ENCODE peak calls at places on chromosomes 6 and 20, in five cellular contexts. O is stomach, V is tibial nerve, R is GM12878, P is ovary. J is an unnamed sample.

GRCh38 chr20:58956078-58956477 is 25.0 kb upstream of the NELFCD start:
- DNase-seq in O (no peak), V (no peak), R (no peak), P (no peak), J (no peak)

GRCh38 chr20:50041238-50041915 is 58.6 kb downstream of the SNAI1 start:
- DNase-seq in O (no peak), V (no peak), R (no peak), P (no peak), J (peak; percentile 34)

GRCh38 chr6:69865126-69865525 is 1.2 kb upstream of the COL19A1 start:
- DNase-seq in O (no peak), V (peak; percentile 15), R (no peak), P (no peak), J (no peak)

GRCh38 chr6:90190752-90191393 is 105.8 kb downstream of the BACH2 start:
- DNase-seq in O (no peak), V (no peak), R (no peak), P (no peak), J (no peak)

GRCh38 chr6:319177-320131 is 27.2 kb downstream of the DUSP22 start:
- DNase-seq in O (no peak), V (no peak), R (peak; percentile 95), P (no peak), J (no peak)

GRCh38 chr6:17612048-17612447 is 11.9 kb downstream of the FAM8A1 start:
- DNase-seq in O (no peak), V (no peak), R (no peak), P (no peak), J (no peak)

GRCh38 chr20:44610313-44610965 is 28.1 kb downstream of the PKIG start:
- DNase-seq in O (no peak), V (no peak), R (no peak), P (no peak), J (no peak)

GRCh38 chr6:138523347-138524210 is 24.3 kb upstream of the NHSL1 start:
- DNase-seq in O (no peak), V (no peak), R (no peak), P (no peak), J (no peak)

GRCh38 chr6:727796-728195 is 34.9 kb upstream of the EXOC2 start:
- DNase-seq in O (no peak), V (no peak), R (no peak), P (no peak), J (no peak)

GRCh38 chr6:27133281-27134227 is 113.9 kb upstream of the PRSS16 start:
- DNase-seq in O (peak; percentile 72), V (peak; percentile 7), R (peak; percentile 63), P (no peak), J (peak; percentile 85)

GRCh38 chr6:161542581-161542980 is 268.7 kb upstream of the AGPAT4 start:
- DNase-seq in O (no peak), V (no peak), R (no peak), P (no peak), J (no peak)

GRCh38 chr20:41617059-41617921 is 887 bp downstream of the CHD6 start:
- DNase-seq in O (no peak), V (peak; percentile 7), R (no peak), P (peak; percentile 37), J (peak; percentile 35)

GRCh38 chr20:1907586-1907985 is 12.4 kb downstream of the SIRPA start:
- DNase-seq in O (no peak), V (no peak), R (no peak), P (no peak), J (no peak)

GRCh38 chr6:13941902-13942301 is 17.1 kb downstream of the RNF182 start:
- DNase-seq in O (no peak), V (no peak), R (no peak), P (no peak), J (no peak)

GRCh38 chr20:24488800-24489175 is 19.4 kb downstream of the SYNDIG1 start:
- DNase-seq in O (no peak), V (no peak), R (no peak), P (no peak), J (no peak)

GRCh38 chr20:43667341-43668132 is 623 bp downstream of the MYBL2 start:
- DNase-seq in O (no peak), V (no peak), R (no peak), P (no peak), J (no peak)

GRCh38 chr6:35278708-35279107 is 18.9 kb upstream of the DEF6 start:
- DNase-seq in O (no peak), V (no peak), R (no peak), P (no peak), J (no peak)

GRCh38 chr6:34953084-34954025 is 64.3 kb downstream of the ANKS1A start:
- DNase-seq in O (no peak), V (no peak), R (no peak), P (no peak), J (peak; percentile 21)

GRCh38 chr20:57791946-57792328 is 82.1 kb upstream of the PMEPA1 start:
- DNase-seq in O (no peak), V (peak; percentile 6), R (no peak), P (no peak), J (no peak)

GRCh38 chr6:102798631-102799030 is 1405.1 kb downstream of the GRIK2 start:
- DNase-seq in O (no peak), V (no peak), R (no peak), P (no peak), J (no peak)

DNA sequence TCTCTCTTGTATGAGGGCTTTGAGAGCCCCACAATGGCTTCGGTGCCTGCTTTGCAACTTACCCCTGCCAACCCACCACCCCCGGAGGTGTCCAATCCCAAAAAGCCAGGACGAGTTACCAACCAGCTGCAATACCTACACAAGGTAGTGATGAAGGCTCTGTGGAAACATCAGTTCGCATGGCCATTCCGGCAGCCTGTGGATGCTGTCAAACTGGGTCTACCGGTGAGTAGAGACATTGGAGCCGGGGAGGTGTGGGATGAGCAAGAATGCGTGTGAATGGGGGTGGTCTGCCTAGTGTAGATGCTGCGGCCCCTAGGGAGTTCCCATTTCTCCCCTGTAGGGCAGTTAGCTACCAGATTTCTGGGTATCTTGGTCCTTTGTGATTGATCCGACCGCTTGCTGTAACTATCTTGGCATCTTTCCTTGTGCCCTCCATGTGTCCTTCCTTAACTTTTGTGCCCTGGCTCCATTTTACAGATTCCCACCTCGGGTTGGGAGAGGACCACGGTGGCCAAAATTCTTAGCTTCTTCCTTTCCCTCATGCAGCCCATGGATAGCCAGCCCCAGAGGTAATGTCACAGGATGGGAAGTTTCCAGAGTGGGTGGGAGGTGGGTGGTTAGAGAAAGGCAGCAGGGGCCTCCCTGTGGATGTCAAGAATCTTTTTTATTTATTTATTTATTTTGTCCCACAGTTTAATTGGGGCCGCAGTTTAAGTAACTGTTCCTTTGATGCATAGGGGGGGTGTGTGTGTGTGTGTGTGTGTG is 6.3 kb downstream of the BRD2 start:
- DNase-seq in O (no peak), V (no peak), R (no peak), P (no peak), J (no peak)
- H3K4me3 ChIP-seq in O (peak overlapping the region; percentile 96), V (peak overlapping the region; percentile 48), R (peak overlapping the region; percentile 93), P (peak overlapping the region; percentile 88), J (peak overlapping the region; percentile 86)

GRCh38 chr6:52550014-52550575 is 26.8 kb downstream of the TRAM2 start:
- DNase-seq in O (no peak), V (no peak), R (no peak), P (no peak), J (no peak)

GRCh38 chr6:52553158-52553557 is 23.7 kb downstream of the TRAM2 start:
- DNase-seq in O (no peak), V (no peak), R (no peak), P (no peak), J (no peak)

GRCh38 chr6:52553719-52554118 is 23.1 kb downstream of the TRAM2 start:
- DNase-seq in O (no peak), V (no peak), R (no peak), P (no peak), J (no peak)

GRCh38 chr6:52552278-52552643 is 24.6 kb downstream of the TRAM2 start:
- DNase-seq in O (no peak), V (no peak), R (no peak), P (no peak), J (peak; percentile 57)

GRCh38 chr6:52551483-52552277 is 25.2 kb downstream of the TRAM2 start:
- DNase-seq in O (peak; percentile 86), V (no peak), R (no peak), P (no peak), J (peak; percentile 58)
- TF ChIP-seq EP300 in O (no peak), V (no peak), R (no peak), P (no peak), J (no peak)

DNA sequence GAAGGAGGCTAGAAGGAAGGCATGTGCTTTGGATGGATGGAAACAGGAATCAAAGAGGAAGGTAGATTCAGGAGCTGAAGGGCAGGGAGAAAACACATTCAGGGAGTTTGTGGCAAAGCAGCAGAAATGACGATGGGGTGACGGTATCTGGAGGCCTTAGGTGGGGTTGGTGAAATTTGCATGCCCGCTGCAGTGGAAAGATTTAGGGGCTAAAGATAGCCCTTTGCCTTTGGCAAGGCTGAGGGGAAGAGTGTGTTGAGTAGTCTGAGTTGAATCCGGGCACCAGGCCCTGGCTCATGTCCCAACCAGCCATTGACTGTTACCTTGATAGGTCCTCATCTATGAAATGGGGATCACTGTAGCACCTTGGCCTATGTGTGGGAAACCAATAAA is 1.3 kb downstream of the GZF1 start:
- DNase-seq in O (no peak), V (no peak), R (no peak), P (no peak), J (no peak)
- H3K4me3 ChIP-seq in O (peak overlapping the region; percentile 88), V (no peak overlapping the region), R (peak overlapping the region; percentile 81), P (no peak overlapping the region), J (peak overlapping the region; percentile 83)

DNA sequence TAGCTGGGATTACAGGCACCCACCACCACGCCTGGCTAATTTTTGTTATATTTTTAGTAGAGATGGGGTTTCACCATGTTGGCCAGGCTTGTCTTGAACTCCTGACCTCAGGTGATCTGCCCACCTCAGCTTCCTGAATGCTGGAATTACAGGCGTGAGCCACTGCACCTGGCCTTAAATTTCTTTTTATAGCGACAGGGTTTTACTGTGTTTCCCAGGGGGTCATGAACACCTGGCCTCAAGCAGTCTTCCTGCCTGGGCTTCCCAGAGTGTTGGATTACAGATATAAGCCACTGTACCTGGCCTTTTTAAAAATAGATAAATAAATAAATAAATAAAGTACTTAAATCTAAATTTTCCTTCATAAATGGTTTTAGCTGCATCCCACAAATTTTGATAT is 57.5 kb downstream of the LIN28B start:
- DNase-seq in O (no peak), V (no peak), R (no peak), P (no peak), J (no peak)
- TF ChIP-seq EP300 in O (no peak), V (no peak), R (no peak), P (no peak), J (no peak)

J was measured in transverse colon.